ENCODE peak calls at places on chromosomes 16 and 17, in eight cellular contexts. A is mammary epithelial cell; P is AG04450; U is brain microvascular endothelial cell; K is left cardiac atrium; L is activated CD4-positive, alpha-beta T cell treated with anti-CD3 and anti-CD28 coated beads for 24 hours; F is RCC 7860; R is EL. Z is an unnamed sample.

GRCh38 chr16:3017806-3018506 is at the start of gene CLDN6:
- DNase-seq in R (no peak), P (no peak), F (no peak), K (no peak), A (no peak), L (no peak), U (no peak), Z (peak)

GRCh38 chr17:73464447-73464846 is 152.6 kb upstream of the CDC42EP4 start:
- DNase-seq in K (no peak), R (no peak), F (no peak), L (no peak), U (no peak), A (no peak), P (no peak), Z (no peak)

GRCh38 chr17:2138318-2138717 is 83.4 kb downstream of the HIC1 start:
- DNase-seq in F (no peak), R (peak), A (no peak), L (no peak), P (no peak), K (no peak), U (no peak), Z (no peak)

GRCh38 chr16:57822018-57822553 is 19.8 kb upstream of the KIFC3 start:
- DNase-seq in K (no peak), L (no peak), P (no peak), A (no peak), U (no peak), F (no peak), R (no peak), Z (no peak)

GRCh38 chr16:1674751-1675664 is 3.1 kb upstream of the JPT2 start:
- DNase-seq in P (peak), K (no peak), F (peak), U (peak), A (peak), L (no peak), R (peak), Z (no peak)

GRCh38 chr17:81032641-81033422 is 2.1 kb upstream of the BAIAP2 start:
- DNase-seq in P (no peak), U (no peak), A (no peak), R (no peak), L (no peak), F (no peak), K (no peak), Z (peak)

GRCh38 chr17:16407911-16408588 is 7.3 kb upstream of the TRPV2 start:
- DNase-seq in U (peak), R (peak), A (peak), F (no peak), P (no peak), K (peak), L (no peak), Z (peak)

GRCh38 chr17:81040791-81041337 is 5.9 kb downstream of the BAIAP2 start:
- DNase-seq in R (no peak), F (peak), U (no peak), P (no peak), K (no peak), A (no peak), L (no peak), Z (peak)

GRCh38 chr17:5049314-5049819 is 14.1 kb upstream of the SLC52A1 start:
- DNase-seq in K (no peak), R (no peak), P (no peak), A (no peak), U (no peak), F (no peak), L (peak), Z (no peak)

Z was measured in NCI-H82.